ENCODE peak calls at places on chromosomes 2 and 18, in five cellular contexts. P is H1, W is HEK293T, V is HepG2, B is GM12878. F is an unnamed sample.

GRCh38 chr18:77557030-77557429 is 307.4 kb downstream of the GALR1 start:
- DNase-seq in B (no peak), W (no peak), V (no peak), P (peak; percentile 59), F (no peak)

GRCh38 chr2:201773990-201774389 is 6.7 kb downstream of the ALS2 start:
- DNase-seq in W (no peak), V (no peak), B (no peak), P (no peak), F (no peak)

GRCh38 chr2:234548720-234549420 is 52.0 kb upstream of the ARL4C start:
- DNase-seq in P (peak; percentile 55), V (no peak), B (no peak), W (no peak), F (no peak)

GRCh38 chr2:201831469-201831868 is 25.1 kb downstream of the CDK15 start:
- DNase-seq in V (no peak), W (no peak), P (no peak), B (no peak), F (no peak)

GRCh38 chr2:149036507-149037293 is 1.8 kb upstream of the LYPD6B start:
- DNase-seq in V (no peak), W (no peak), B (no peak), P (no peak), F (no peak)

GRCh38 chr18:37541517-37541916 is 24.1 kb downstream of the CELF4 start:
- DNase-seq in B (no peak), W (no peak), V (no peak), P (no peak), F (no peak)

GRCh38 chr2:120494446-120494845 is 148.5 kb downstream of the INHBB start:
- DNase-seq in B (no peak), W (no peak), P (no peak), V (no peak), F (no peak)

GRCh38 chr18:30359521-30359920 is 683.0 kb downstream of the DSC3 start:
- DNase-seq in B (no peak), V (no peak), P (no peak), W (no peak), F (no peak)

GRCh38 chr2:199973703-199974102 is 18.3 kb downstream of the MAIP1 start:
- DNase-seq in V (peak; percentile 46), P (no peak), B (no peak), W (peak; percentile 37), F (peak; percentile 15)

GRCh38 chr2:239216614-239217273 is 184.1 kb downstream of the HDAC4 start:
- DNase-seq in B (no peak), W (no peak), V (no peak), P (no peak), F (no peak)

GRCh38 chr2:224444011-224444410 is 42.1 kb upstream of the FAM124B start:
- DNase-seq in B (no peak), P (no peak), V (no peak), W (no peak), F (no peak)

DNA sequence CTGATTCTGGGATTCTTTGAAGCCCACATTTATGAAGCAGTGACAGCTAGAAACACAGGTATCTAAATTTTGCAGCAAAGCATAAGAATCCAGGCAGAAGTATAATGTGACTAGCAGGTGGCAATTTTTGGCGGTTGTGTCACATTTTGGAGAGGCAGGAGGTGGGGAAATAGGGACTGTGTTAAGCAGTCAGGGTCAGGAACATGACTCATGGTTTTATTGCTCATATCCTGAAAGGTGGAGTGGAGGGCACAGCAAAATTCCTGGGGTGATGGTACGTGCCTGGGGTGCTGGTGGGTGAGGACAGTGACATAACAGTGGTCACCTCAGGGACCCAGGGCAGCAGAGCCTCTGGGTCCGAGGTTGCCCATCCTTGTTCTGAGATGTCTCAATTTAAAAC is 63.5 kb upstream of the TTN start:
- DNase-seq in W (no peak), P (no peak), B (no peak), V (no peak), F (no peak)
- TF ChIP-seq SUZ12 in W (no peak), P (no peak), B (no peak), V (no peak), F (no peak)

GRCh38 chr2:1571477-1572417 is 158.5 kb downstream of the TPO start:
- DNase-seq in W (no peak), B (no peak), P (no peak), V (no peak), F (no peak)
- TF ChIP-seq SUZ12 in W (no peak), B (no peak), P (no peak), V (no peak), F (no peak)

GRCh38 chr2:197938555-197938954 is 134.2 kb downstream of the PLCL1 start:
- DNase-seq in P (no peak), B (no peak), W (no peak), V (no peak), F (no peak)
- TF ChIP-seq SUZ12 in P (no peak), B (no peak), W (no peak), V (no peak), F (no peak)

DNA sequence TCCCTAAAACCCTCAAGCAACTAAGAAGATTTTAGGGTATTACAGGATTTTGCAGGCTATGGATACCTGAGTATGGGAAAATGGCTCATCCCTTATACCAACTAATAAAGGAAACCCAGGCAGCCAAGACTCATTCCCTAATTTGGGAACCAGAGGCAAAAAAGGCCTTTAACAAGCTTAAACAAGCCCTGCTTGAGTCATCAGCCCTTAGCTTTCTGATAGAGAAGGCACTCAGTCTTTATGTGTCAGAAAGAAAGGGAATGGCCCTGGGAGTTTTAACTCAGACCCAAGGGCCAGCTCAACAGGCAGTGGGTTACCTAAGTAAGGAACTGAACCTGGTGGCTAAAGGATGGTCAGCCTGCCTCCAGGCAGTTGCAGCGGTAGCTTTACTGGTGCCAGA is 96.9 kb upstream of the RMP24 start:
- DNase-seq in B (no peak), V (no peak), P (no peak), W (no peak), F (no peak)
- TF ChIP-seq SUZ12 in B (no peak), V (no peak), P (no peak), W (no peak), F (no peak)

GRCh38 chr2:10036095-10036879 is 7.1 kb upstream of the KLF11 start:
- DNase-seq in W (no peak), V (no peak), P (no peak), B (no peak), F (no peak)
- TF ChIP-seq SUZ12 in W (no peak), V (no peak), P (no peak), B (no peak), F (no peak)

DNA sequence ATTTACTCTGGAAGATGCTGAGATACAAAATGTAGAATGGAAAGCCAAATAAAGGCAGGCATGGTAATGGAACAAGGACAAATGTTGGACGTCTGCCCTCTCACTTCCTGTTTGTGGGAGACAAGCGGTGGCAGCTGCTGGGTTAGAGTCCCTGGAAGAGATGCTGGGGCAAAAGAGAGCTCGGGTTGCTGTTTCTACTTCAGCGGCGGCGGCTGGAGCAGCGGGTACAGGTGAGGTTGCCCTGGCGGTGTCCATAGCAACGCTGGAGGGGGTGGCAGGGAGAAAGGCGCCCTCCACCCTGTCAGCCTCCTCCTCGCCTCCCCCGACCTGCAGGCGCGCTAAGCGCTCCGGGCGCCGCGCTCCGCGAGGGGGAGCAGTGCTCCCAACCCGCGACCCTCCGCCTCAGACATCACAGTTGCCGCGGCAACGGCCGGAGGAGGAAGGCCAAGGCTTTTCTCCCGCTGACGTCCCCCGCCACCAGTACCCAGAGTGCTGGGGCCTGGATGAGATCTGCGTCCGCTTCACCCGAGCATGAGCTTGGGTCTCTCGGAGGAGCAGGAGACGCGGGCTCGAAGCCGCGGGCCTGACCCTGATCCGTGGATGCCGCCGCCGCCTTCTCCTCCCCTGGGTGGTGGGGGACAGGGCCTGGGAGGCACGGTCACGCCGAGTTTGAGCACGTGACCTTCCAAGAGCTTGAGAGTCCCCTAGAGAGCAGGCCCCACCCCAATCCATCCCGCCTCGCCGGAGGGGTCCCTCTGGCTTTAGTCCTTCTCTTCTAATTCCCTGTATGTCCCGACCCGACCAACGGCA is 65.6 kb downstream of the NOL4 start:
- DNase-seq in P (peak; percentile 85), W (peak; percentile 77), V (peak; percentile 2), B (no peak), F (peak; percentile 71)
- TF ChIP-seq SUZ12 in P (no peak), W (no peak), V (no peak), B (no peak), F (no peak)

GRCh38 chr18:36158261-36158867 is 28.7 kb downstream of the ELP2 start:
- DNase-seq in V (no peak), P (no peak), B (no peak), W (no peak), F (no peak)
- TF ChIP-seq SUZ12 in V (no peak), P (no peak), B (no peak), W (no peak), F (no peak)

GRCh38 chr2:53520630-53520940 is 247.0 kb upstream of the CHAC2 start:
- DNase-seq in V (no peak), W (peak; percentile 18), B (no peak), P (no peak), F (no peak)

GRCh38 chr2:53516650-53517049 is 251.0 kb upstream of the CHAC2 start:
- DNase-seq in P (no peak), B (no peak), V (no peak), W (no peak), F (no peak)

GRCh38 chr2:53515435-53516332 is 251.9 kb upstream of the CHAC2 start:
- DNase-seq in V (no peak), B (no peak), P (no peak), W (no peak), F (no peak)

GRCh38 chr2:53519925-53520629 is 247.5 kb upstream of the CHAC2 start:
- DNase-seq in W (no peak), V (no peak), P (no peak), B (no peak), F (no peak)
- TF ChIP-seq SUZ12 in W (no peak), V (no peak), P (no peak), B (no peak), F (no peak)

F was measured in NT2/D1.